ENCODE peak calls at places on chromosomes 3 and 15, in six cellular contexts. H is K562, O is HCT116, I is H1, A is HepG2, U is GM12878. C is an unnamed sample. For H3K4me1, the result is how much of the 10 kb centered on the place peaks cover.

GRCh38 chr3:120151796-120152195 is 57.5 kb upstream of the GSK3B start:
- DNase-seq in U (no peak), H (no peak), A (no peak), I (no peak), O (no peak), C (no peak)

GRCh38 chr3:177396707-177397106 is 199.4 kb upstream of the TBL1XR1 start:
- DNase-seq in O (no peak), U (no peak), I (no peak), A (no peak), H (no peak), C (no peak)

GRCh38 chr3:166837535-166837934 is 542.6 kb downstream of the ZBBX start:
- DNase-seq in O (peak), I (peak), U (no peak), H (no peak), A (peak), C (peak)

GRCh38 chr3:187725653-187726370 is 19.5 kb downstream of the BCL6 start:
- DNase-seq in I (no peak), A (no peak), U (no peak), H (no peak), O (no peak), C (no peak)

GRCh38 chr3:117463276-117463675 is 753.7 kb downstream of the TUSC7 start:
- DNase-seq in H (no peak), A (no peak), U (no peak), I (no peak), O (no peak), C (no peak)

GRCh38 chr15:90037961-90038633 is 37.0 kb downstream of the ZNF710 start:
- DNase-seq in H (peak), A (peak), I (no peak), U (peak), O (no peak), C (no peak)

GRCh38 chr3:11545186-11545851 is 98.4 kb downstream of the VGLL4 start:
- DNase-seq in H (no peak), A (no peak), U (no peak), I (no peak), O (no peak), C (no peak)

GRCh38 chr15:57667171-57667924 is 39.2 kb upstream of the POLR2M start:
- DNase-seq in O (no peak), A (peak), I (no peak), H (peak), U (no peak), C (peak)

GRCh38 chr3:51642462-51642861 is 28.6 kb upstream of the TEX264 start:
- DNase-seq in I (no peak), A (no peak), U (no peak), O (no peak), H (no peak), C (no peak)

GRCh38 chr15:58523634-58524033 is 91.8 kb downstream of the LIPC start:
- DNase-seq in H (no peak), U (no peak), A (no peak), I (no peak), O (no peak), C (no peak)

GRCh38 chr15:80605591-80606150 is 89.4 kb upstream of the ABHD17C start:
- DNase-seq in I (no peak), U (no peak), A (no peak), O (no peak), H (no peak), C (no peak)

GRCh38 chr3:52798978-52799476 is 4.4 kb downstream of the ITIH3 start:
- DNase-seq in O (peak), A (peak), H (peak), U (no peak), I (peak), C (peak)

GRCh38 chr3:194255252-194256039 is 95.7 kb downstream of the CPN2 start:
- DNase-seq in I (no peak), O (no peak), U (peak), A (peak), H (peak), C (no peak)

GRCh38 chr3:15638891-15639262 is 37.3 kb downstream of the BTD start:
- DNase-seq in U (peak), I (no peak), O (no peak), A (no peak), H (no peak), C (no peak)

GRCh38 chr3:159144472-159144871 is 342.6 kb downstream of the MFSD1 start:
- DNase-seq in O (no peak), U (no peak), I (no peak), A (no peak), H (no peak), C (no peak)

GRCh38 chr3:12768579-12769527 is 9.8 kb upstream of the TMEM40 start:
- DNase-seq in A (no peak), H (peak), U (no peak), O (no peak), I (no peak), C (no peak)

GRCh38 chr3:141231923-141232861 is 567 bp downstream of the PXYLP1 start:
- DNase-seq in U (no peak), H (peak), I (no peak), A (no peak), O (no peak), C (peak)

GRCh38 chr3:73602171-73602570 is 22.6 kb downstream of the PDZRN3 start:
- DNase-seq in H (no peak), O (no peak), U (no peak), I (no peak), A (no peak), C (no peak)

GRCh38 chr3:107997666-107998065 is 93.2 kb downstream of the CD47 start:
- DNase-seq in I (no peak), A (no peak), U (no peak), H (no peak), O (no peak), C (no peak)

GRCh38 chr15:31250033-31250432 is 76.6 kb upstream of the KLF13 start:
- DNase-seq in A (no peak), I (no peak), H (no peak), U (no peak), O (no peak), C (no peak)

GRCh38 chr3:52636673-52637072 is 49.0 kb downstream of the PBRM1 start:
- DNase-seq in U (no peak), I (no peak), A (no peak), H (no peak), O (peak), C (no peak)

GRCh38 chr15:79593119-79593869 is 161.2 kb downstream of the MINAR1 start:
- DNase-seq in O (no peak), U (no peak), A (peak), I (no peak), H (no peak), C (no peak)

GRCh38 chr3:101193957-101194356 is 126.4 kb downstream of the IMPG2 start:
- DNase-seq in H (no peak), I (no peak), A (no peak), O (no peak), U (no peak), C (no peak)

GRCh38 chr3:124363451-124363850 is 366.8 kb upstream of the UMPS start:
- DNase-seq in A (no peak), I (no peak), H (no peak), O (no peak), U (no peak), C (no peak)

GRCh38 chr15:37682304-37682703 is 252.1 kb upstream of the TMCO5A start:
- DNase-seq in U (no peak), I (no peak), O (peak), A (peak), H (peak), C (no peak)

DNA sequence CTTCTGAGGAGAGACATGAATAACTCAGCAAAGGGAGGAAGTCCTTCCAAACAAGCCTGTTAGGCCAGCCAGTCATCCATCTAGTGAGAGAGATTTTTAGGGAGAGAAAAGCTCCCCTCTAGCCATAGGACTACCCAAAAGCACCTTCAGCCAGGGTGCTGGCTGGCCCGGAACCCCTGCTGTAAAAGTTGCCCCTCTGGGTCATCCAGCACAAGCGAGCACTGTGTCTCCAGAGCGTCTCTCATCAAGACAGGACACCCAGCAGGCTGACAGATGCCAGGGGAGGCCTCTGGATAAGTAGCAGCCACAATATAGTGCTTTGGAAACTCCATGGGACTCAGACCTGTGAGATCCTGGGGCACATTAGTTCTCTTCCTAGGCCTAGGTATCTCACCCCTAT is 24.5 kb downstream of the ANXA2 start:
- DNase-seq in H (no peak), U (no peak), O (no peak), I (no peak), A (no peak), C (no peak)
- H3K4me1 ChIP-seq in H (under half), U (under half), O (half or more), I (under half), A (half or more), C (under half)

DNA sequence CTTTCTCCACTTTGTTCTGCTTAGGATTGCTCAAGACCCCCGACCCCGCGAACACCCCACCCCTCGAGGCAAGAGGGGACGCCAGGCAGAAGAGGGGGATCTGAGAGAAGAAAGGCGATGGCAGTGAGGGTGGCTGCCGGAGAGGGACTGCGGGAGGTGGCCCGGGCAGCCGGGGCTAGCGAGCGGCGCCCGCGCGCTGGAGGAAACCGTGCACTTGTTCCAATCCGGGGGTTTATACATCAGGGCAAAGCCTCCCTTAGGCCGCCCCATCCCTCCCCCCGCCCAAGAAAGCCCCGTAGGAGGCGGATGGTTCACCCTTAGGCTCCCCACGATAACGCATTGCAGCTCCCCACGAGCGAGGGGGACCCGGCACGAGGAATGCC is 475 bp downstream of the ERC2 start:
- DNase-seq in I (no peak), A (no peak), H (no peak), U (no peak), O (no peak), C (no peak)
- H3K9ac ChIP-seq in I (peak), A (no peak), H (no peak), U (no peak), O (no peak), C (peak)

DNA sequence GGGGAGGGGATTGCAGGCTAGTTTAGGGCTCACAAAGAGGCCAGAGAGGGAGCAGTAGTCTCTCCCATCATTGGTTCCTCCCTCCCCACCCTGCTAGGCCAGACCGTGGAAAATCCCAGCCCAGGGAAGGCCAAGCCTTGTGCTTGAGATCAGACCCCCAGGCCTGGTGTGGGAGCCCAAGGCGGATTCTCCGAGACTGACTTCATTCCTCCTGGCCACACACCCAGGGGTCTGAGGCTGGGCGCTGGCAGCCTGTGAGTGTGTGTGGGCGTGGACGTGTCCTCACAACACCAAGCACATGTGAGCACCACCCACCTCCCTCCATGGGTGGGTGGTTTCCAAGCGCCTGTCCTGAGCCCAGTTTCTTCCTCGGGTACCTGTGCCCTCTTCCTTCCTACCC is 4.1 kb downstream of the LOXL1 start:
- DNase-seq in O (no peak), U (no peak), H (no peak), I (no peak), A (no peak), C (no peak)
- TF ChIP-seq ZNF274 in O (no peak), U (no peak), H (no peak), I (no peak), A (no peak), C (no peak)

GRCh38 chr3:143856252-143856977 is 8.1 kb upstream of the SLC9A9 start:
- DNase-seq in O (no peak), H (no peak), I (no peak), A (no peak), U (no peak), C (no peak)
- H3K4me1 ChIP-seq in O (under half), H (under half), I (under half), A (under half), U (under half), C (under half)

GRCh38 chr3:88148651-88149050 is 1.1 kb upstream of the C3orf38 start:
- DNase-seq in A (no peak), U (no peak), H (no peak), O (no peak), I (no peak), C (no peak)
- H3K9ac ChIP-seq in A (peak), U (peak), H (peak), O (peak), I (peak), C (peak)